ENCODE peak calls at places on chromosomes 12 and 14, in four cellular contexts. F, P, L and S are unnamed samples.

GRCh38 chr12:102438823-102439205 is 41.5 kb downstream of the IGF1 start:
- DNase-seq in L (no peak), P (no peak), F (no peak), S (no peak)

GRCh38 chr14:91586451-91586850 is 76.3 kb upstream of the PPP4R3A start:
- DNase-seq in P (no peak), F (no peak), L (no peak), S (no peak)

GRCh38 chr14:39097159-39097558 is 5.9 kb downstream of the SEC23A start:
- DNase-seq in P (peak), F (peak), L (peak), S (no peak)

GRCh38 chr12:124678421-124678893 is 111.0 kb upstream of the NCOR2 start:
- DNase-seq in F (no peak), P (no peak), L (no peak), S (peak)

GRCh38 chr12:59808317-59808910 is 212.6 kb downstream of the SLC16A7 start:
- DNase-seq in F (peak), L (peak), P (peak), S (peak)

GRCh38 chr14:33271216-33271615 is 332.5 kb downstream of the NPAS3 start:
- DNase-seq in P (no peak), L (no peak), F (no peak), S (no peak)

GRCh38 chr12:1594045-1594294 is 411 bp downstream of the FBXL14 start:
- DNase-seq in L (no peak), F (no peak), P (peak), S (peak)

GRCh38 chr14:77474763-77475162 is 16.9 kb downstream of the AHSA1 start:
- DNase-seq in L (no peak), F (no peak), P (no peak), S (no peak)

GRCh38 chr12:101051901-101052550 is 158.0 kb downstream of the SLC5A8 start:
- DNase-seq in F (peak), P (peak), L (peak), S (peak)

GRCh38 chr12:2543801-2544200 is 251.0 kb upstream of the FKBP4 start:
- DNase-seq in F (no peak), P (no peak), L (no peak), S (no peak)

GRCh38 chr14:91063119-91063518 is 2.7 kb upstream of the RPS6KA5 start:
- DNase-seq in L (peak), F (no peak), P (peak), S (no peak)

GRCh38 chr12:106345739-106346138 is 11.8 kb upstream of the POLR3B start:
- DNase-seq in P (peak), L (peak), F (peak), S (peak)

GRCh38 chr14:88492272-88493089 is 62.3 kb downstream of the PTPN21 start:
- DNase-seq in P (peak), L (peak), F (peak), S (peak)

GRCh38 chr14:94501588-94502516 is 7.4 kb downstream of the SERPINA12 start:
- DNase-seq in L (peak), P (no peak), F (no peak), S (no peak)

GRCh38 chr14:90726656-90727055 is 89.6 kb downstream of the TTC7B start:
- DNase-seq in F (peak), L (no peak), P (peak), S (no peak)

GRCh38 chr12:42119085-42119633 is 25.5 kb downstream of the GXYLT1 start:
- DNase-seq in F (peak), P (no peak), L (no peak), S (no peak)

GRCh38 chr14:65237956-65238355 is 135.6 kb upstream of the MAX start:
- DNase-seq in F (no peak), L (peak), P (no peak), S (no peak)

GRCh38 chr14:89259951-89260350 is 157.1 kb downstream of the FOXN3 start:
- DNase-seq in F (no peak), L (no peak), P (no peak), S (no peak)

GRCh38 chr12:132525011-132525832 is 35.3 kb downstream of the FBRSL1 start:
- DNase-seq in P (no peak), F (no peak), L (no peak), S (no peak)

GRCh38 chr12:132527883-132528264 is 37.9 kb downstream of the FBRSL1 start:
- DNase-seq in L (no peak), P (no peak), F (no peak), S (no peak)

GRCh38 chr12:132527186-132527882 is 37.4 kb downstream of the FBRSL1 start:
- DNase-seq in L (no peak), F (no peak), P (no peak), S (no peak)

GRCh38 chr12:132524405-132524804 is 34.5 kb downstream of the FBRSL1 start:
- DNase-seq in P (peak), F (peak), L (no peak), S (no peak)

DNA sequence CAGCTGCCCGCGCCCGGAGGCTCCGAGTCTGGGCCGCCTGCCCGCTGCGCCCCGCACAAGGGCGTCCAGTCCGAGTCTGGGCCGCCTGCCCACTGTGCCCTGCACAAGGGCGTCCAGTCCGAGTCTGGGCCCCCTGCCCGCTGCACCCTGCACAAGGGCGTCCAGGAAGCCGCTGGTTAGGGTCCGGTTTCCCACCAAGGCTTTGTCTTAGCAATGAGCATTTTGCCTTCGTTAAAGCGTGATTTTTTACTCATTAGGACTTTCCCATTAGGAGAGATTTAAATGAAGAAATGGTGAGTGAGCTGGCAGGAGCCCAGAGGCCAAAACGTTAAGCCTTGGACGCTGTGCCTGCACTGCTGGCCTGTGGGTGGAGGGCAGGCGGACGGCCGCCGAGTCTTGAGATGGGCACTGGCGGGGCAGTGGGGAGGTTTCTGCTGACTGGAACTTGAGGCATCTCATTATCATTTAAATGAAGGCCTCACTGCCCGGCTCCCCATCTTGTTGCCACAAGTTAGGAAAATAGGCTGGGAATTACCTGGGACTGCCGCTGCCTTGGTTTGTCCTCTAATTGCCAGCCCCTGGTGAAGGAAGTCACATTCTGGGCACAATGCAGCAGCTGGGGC is 36.0 kb downstream of the FBRSL1 start:
- DNase-seq in L (no peak), P (no peak), F (no peak), S (no peak)
- TF ChIP-seq SMC3 in L (no peak), P (no peak), F (no peak), S (no peak)

GRCh38 chr12:89210277-89210676 is 142.0 kb downstream of the DUSP6 start:
- DNase-seq in L (no peak), F (no peak), P (no peak), S (no peak)

GRCh38 chr12:89212339-89212771 is 139.9 kb downstream of the DUSP6 start:
- DNase-seq in P (no peak), F (no peak), L (no peak), S (no peak)

GRCh38 chr12:89213139-89213538 is 139.2 kb downstream of the DUSP6 start:
- DNase-seq in P (no peak), L (no peak), F (no peak), S (no peak)

GRCh38 chr12:89213747-89214146 is 138.6 kb downstream of the DUSP6 start:
- DNase-seq in L (no peak), F (no peak), P (no peak), S (no peak)

DNA sequence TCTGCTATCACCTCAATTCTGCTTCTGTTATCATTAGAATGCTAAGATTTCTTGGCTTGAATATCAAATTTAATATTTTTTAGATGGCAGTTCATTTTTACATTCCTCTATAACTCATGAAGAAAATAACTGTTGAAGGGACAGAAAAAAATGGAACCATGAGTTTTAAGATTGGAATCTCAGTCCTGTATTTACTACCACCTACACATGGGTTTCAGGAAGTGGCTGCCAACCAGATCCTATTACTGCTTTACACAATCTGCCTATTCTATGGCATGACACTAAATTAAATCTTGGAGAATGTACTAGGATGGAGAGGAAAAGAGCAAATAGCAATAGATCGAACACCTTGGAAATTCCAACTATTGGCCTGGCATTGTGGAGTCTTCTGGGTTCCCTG is 140.8 kb downstream of the DUSP6 start:
- DNase-seq in L (no peak), P (no peak), F (peak), S (no peak)
- TF ChIP-seq SMC3 in L (no peak), P (no peak), F (no peak), S (no peak)

GRCh38 chr14:57754558-57754957 is 111.3 kb downstream of the SLC35F4 start:
- DNase-seq in P (no peak), L (no peak), F (no peak), S (no peak)

GRCh38 chr14:57753821-57754220 is 112.1 kb downstream of the SLC35F4 start:
- DNase-seq in P (no peak), F (no peak), L (no peak), S (no peak)

GRCh38 chr14:57751400-57751799 is 114.5 kb downstream of the SLC35F4 start:
- DNase-seq in F (no peak), L (no peak), P (no peak), S (no peak)

GRCh38 chr14:57749267-57749666 is 116.6 kb downstream of the SLC35F4 start:
- DNase-seq in F (no peak), L (no peak), P (peak), S (no peak)

DNA sequence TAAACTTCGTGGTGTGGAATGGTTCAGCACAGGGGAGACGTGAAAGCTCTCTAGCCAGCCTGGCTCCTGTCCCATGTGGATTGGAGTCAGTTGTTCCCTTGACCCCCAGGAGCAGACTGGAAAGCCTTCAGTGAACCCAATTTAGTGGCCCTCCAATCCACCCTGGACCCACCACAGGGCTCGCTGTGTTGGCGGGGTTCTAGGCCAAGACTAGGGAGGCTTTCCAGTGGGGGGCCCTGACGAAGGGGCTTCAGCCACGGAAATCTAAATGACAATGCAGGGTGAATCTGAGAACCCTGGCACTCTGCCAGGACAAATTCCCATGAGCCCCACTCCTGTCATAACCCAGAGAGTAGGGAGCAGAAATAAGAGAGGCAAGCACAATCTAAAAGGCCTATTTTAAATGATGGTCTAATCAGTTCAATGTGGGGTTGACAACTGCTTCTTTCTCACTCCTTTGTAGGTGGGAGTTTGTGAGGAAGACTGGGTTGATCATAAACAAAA is 110.8 kb downstream of the SLC35F4 start:
- DNase-seq in L (no peak), P (no peak), F (no peak), S (no peak)
- TF ChIP-seq SMC3 in L (no peak), P (no peak), F (no peak), S (no peak)

DNA sequence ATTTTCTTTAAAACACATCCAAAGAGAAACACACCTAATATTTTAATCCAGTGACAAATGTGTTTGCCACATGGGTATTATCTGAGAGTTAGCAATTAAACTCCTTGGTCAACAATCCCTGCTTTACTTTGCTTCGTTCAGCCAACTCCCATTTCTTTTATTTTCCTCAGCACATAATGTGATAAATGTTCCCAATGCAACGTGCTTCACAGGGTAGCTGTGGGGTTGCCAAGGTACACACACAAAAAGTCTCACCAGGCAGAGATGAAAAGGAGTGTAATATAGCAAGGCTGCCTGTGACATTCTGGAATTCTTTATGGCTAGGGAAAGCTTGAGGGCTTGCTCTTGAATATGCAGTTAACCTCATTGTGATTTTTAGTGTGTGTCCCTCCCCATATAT is 208.0 kb upstream of the DIO2 start:
- DNase-seq in L (no peak), F (no peak), P (no peak), S (no peak)
- TF ChIP-seq SMC3 in L (no peak), F (no peak), P (no peak), S (no peak)

DNA sequence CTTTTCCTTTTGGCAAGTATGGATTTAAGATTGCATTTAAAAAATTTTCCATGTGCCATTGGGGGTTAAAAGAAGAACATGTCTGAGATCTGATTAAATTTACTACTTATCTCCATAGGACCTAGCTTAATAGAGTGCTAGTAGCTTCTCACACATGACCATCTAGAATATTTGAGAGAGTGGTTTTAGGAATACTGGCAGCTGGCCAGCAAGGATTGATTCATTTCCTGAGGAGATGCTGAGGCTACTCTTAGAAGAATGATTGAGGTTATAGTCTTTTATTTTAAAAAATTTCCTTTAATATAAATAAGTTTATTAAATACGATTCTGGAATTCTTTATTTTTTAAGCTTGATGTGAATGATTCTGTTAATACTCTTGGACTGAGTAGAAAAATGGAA is 56.2 kb downstream of the MIPOL1 start:
- DNase-seq in L (no peak), P (no peak), F (peak), S (no peak)
- TF ChIP-seq SMC3 in L (no peak), P (no peak), F (no peak), S (no peak)